ENCODE peak calls at places on chromosomes 2 and 18, in five cellular contexts. One of them, this sample, is unnamed.

GRCh38 chr18:56641714-56642331 is 3.4 kb upstream of the TXNL1 start:
- DNase-seq in Caki2: peak
- DNase-seq in cerebellum: no peak
- DNase-seq in CD4-positive, alpha-beta memory T cell: no peak
- DNase-seq in MCF 10A: peak
- DNase-seq in this sample: peak

GRCh38 chr2:216539791-216540241 is 41.2 kb downstream of the RPL37A start:
- DNase-seq in Caki2: peak
- DNase-seq in cerebellum: peak
- DNase-seq in CD4-positive, alpha-beta memory T cell: no peak
- DNase-seq in MCF 10A: peak
- DNase-seq in this sample: no peak

GRCh38 chr18:5966514-5966913 is 71.2 kb upstream of the TMEM200C start:
- DNase-seq in Caki2: no peak
- DNase-seq in cerebellum: no peak
- DNase-seq in CD4-positive, alpha-beta memory T cell: no peak
- DNase-seq in MCF 10A: no peak
- DNase-seq in this sample: no peak

GRCh38 chr18:24985616-24986015 is 366.4 kb downstream of the ZNF521 start:
- DNase-seq in Caki2: no peak
- DNase-seq in cerebellum: no peak
- DNase-seq in CD4-positive, alpha-beta memory T cell: no peak
- DNase-seq in MCF 10A: no peak
- DNase-seq in this sample: no peak

GRCh38 chr18:48020337-48021250 is 90.1 kb upstream of the SMAD2 start:
- DNase-seq in Caki2: no peak
- DNase-seq in cerebellum: no peak
- DNase-seq in CD4-positive, alpha-beta memory T cell: no peak
- DNase-seq in MCF 10A: no peak
- DNase-seq in this sample: no peak

GRCh38 chr2:47984041-47984440 is 77.7 kb upstream of the FBXO11 start:
- DNase-seq in Caki2: peak
- DNase-seq in cerebellum: no peak
- DNase-seq in CD4-positive, alpha-beta memory T cell: no peak
- DNase-seq in MCF 10A: no peak
- DNase-seq in this sample: no peak

GRCh38 chr18:61833387-61833786 is 59.4 kb downstream of the RNF152 start:
- DNase-seq in Caki2: no peak
- DNase-seq in cerebellum: no peak
- DNase-seq in CD4-positive, alpha-beta memory T cell: peak
- DNase-seq in MCF 10A: no peak
- DNase-seq in this sample: peak

GRCh38 chr2:233208382-233209116 is 42.9 kb upstream of the ATG16L1 start:
- DNase-seq in Caki2: peak
- DNase-seq in cerebellum: no peak
- DNase-seq in CD4-positive, alpha-beta memory T cell: no peak
- DNase-seq in MCF 10A: peak
- DNase-seq in this sample: no peak

GRCh38 chr2:9538000-9538507 is 17.6 kb downstream of the ADAM17 start:
- DNase-seq in Caki2: no peak
- DNase-seq in cerebellum: no peak
- DNase-seq in CD4-positive, alpha-beta memory T cell: no peak
- DNase-seq in MCF 10A: peak
- DNase-seq in this sample: peak

GRCh38 chr2:107730898-107731297 is 95.8 kb upstream of the RGPD4 start:
- DNase-seq in Caki2: no peak
- DNase-seq in cerebellum: no peak
- DNase-seq in CD4-positive, alpha-beta memory T cell: no peak
- DNase-seq in MCF 10A: peak
- DNase-seq in this sample: no peak

GRCh38 chr2:132776271-132776670 is 106.3 kb upstream of the LYPD1 start:
- DNase-seq in Caki2: no peak
- DNase-seq in cerebellum: no peak
- DNase-seq in CD4-positive, alpha-beta memory T cell: no peak
- DNase-seq in MCF 10A: no peak
- DNase-seq in this sample: no peak